ENCODE peak calls at places on chromosomes 2 and 18, in nine cellular contexts. N is upper lobe of right lung; H is neural progenitor cell; O is H9; Q is neuronal stem cell; T is body of pancreas; E is AG04450; W is CD8-positive, alpha-beta memory T cell; Y is tibial nerve. U is an unnamed sample. For H3K27me3, the result is how much of the 10 kb centered on the place peaks cover.

GRCh38 chr18:79062806-79063205 is 6.4 kb upstream of the ATP9B start:
- DNase-seq in N (no peak), H (no peak), O (no peak), Q (no peak), T (no peak), E (no peak), W (no peak), Y (no peak), U (no peak)

GRCh38 chr2:226726546-226726945 is 73.1 kb downstream of the IRS1 start:
- DNase-seq in N (no peak), H (no peak), O (no peak), Q (no peak), T (no peak), E (no peak), W (no peak), Y (no peak), U (no peak)

GRCh38 chr2:26072925-26073768 is 39.3 kb downstream of the RAB10 start:
- DNase-seq in N (no peak), H (peak), O (no peak), Q (no peak), T (no peak), E (no peak), W (no peak), Y (no peak), U (no peak)

GRCh38 chr2:227414846-227415245 is 27.1 kb upstream of the SCYGR1 start:
- DNase-seq in N (no peak), H (no peak), O (no peak), Q (no peak), T (no peak), E (no peak), W (no peak), Y (no peak), U (no peak)

GRCh38 chr2:30662268-30663131 is 144.7 kb downstream of the CAPN13 start:
- DNase-seq in N (no peak), H (no peak), O (peak), Q (no peak), T (no peak), E (no peak), W (no peak), Y (no peak), U (no peak)

GRCh38 chr2:237631801-237632585 is 4.6 kb downstream of the LRRFIP1 start:
- DNase-seq in N (peak), H (no peak), O (no peak), Q (no peak), T (no peak), E (no peak), W (no peak), Y (no peak), U (no peak)

GRCh38 chr2:238380785-238381184 is 45.9 kb upstream of the ASB1 start:
- DNase-seq in N (no peak), H (no peak), O (no peak), Q (no peak), T (no peak), E (peak), W (no peak), Y (no peak), U (no peak)

GRCh38 chr2:73284296-73285161 is at the start of gene FBXO41:
- DNase-seq in N (peak), H (peak), O (peak), Q (no peak), T (peak), E (no peak), W (peak), Y (no peak), U (no peak)

GRCh38 chr2:151417650-151418049 is 7.9 kb downstream of the RIF1 start:
- DNase-seq in N (no peak), H (no peak), O (no peak), Q (no peak), T (no peak), E (no peak), W (no peak), Y (no peak), U (no peak)

GRCh38 chr2:121273116-121273515 is 11.9 kb downstream of the TFCP2L1 start:
- DNase-seq in N (no peak), H (no peak), O (no peak), Q (no peak), T (no peak), E (no peak), W (no peak), Y (no peak), U (no peak)

GRCh38 chr2:36438454-36438977 is 82.9 kb downstream of the CRIM1 start:
- DNase-seq in N (no peak), H (no peak), O (no peak), Q (no peak), T (no peak), E (peak), W (no peak), Y (no peak), U (no peak)

GRCh38 chr2:197914778-197915177 is 110.4 kb downstream of the PLCL1 start:
- DNase-seq in N (no peak), H (no peak), O (no peak), Q (no peak), T (no peak), E (no peak), W (no peak), Y (no peak), U (no peak)

GRCh38 chr18:10748641-10749040 is 222.8 kb downstream of the NAPG start:
- DNase-seq in N (no peak), H (no peak), O (no peak), Q (no peak), T (no peak), E (no peak), W (no peak), Y (no peak), U (no peak)

GRCh38 chr2:46493241-46493970 is 14.0 kb downstream of the TMEM247 start:
- DNase-seq in N (no peak), H (no peak), O (no peak), Q (no peak), T (no peak), E (peak), W (no peak), Y (no peak), U (no peak)

GRCh38 chr2:190528521-190529001 is 6.0 kb downstream of the NEMP2 start:
- DNase-seq in N (no peak), H (no peak), O (no peak), Q (no peak), T (no peak), E (peak), W (no peak), Y (no peak), U (no peak)

GRCh38 chr2:150341982-150342680 is 145.3 kb downstream of the RND3 start:
- DNase-seq in N (no peak), H (no peak), O (no peak), Q (no peak), T (no peak), E (no peak), W (no peak), Y (no peak), U (no peak)

GRCh38 chr2:15668611-15669305 is 77.1 kb downstream of the DDX1 start:
- DNase-seq in N (no peak), H (peak), O (no peak), Q (no peak), T (no peak), E (peak), W (no peak), Y (no peak), U (no peak)

GRCh38 chr18:10912790-10913560 is 236.4 kb downstream of the PIEZO2 start:
- DNase-seq in N (no peak), H (no peak), O (no peak), Q (no peak), T (no peak), E (no peak), W (no peak), Y (no peak), U (no peak)

GRCh38 chr2:145157626-145158025 is 637.7 kb upstream of the ZEB2 start:
- DNase-seq in N (no peak), H (no peak), O (no peak), Q (no peak), T (no peak), E (peak), W (no peak), Y (no peak), U (no peak)

GRCh38 chr2:212520340-212520739 is 18.3 kb downstream of the ERBB4 start:
- DNase-seq in N (no peak), H (peak), O (no peak), Q (no peak), T (no peak), E (no peak), W (no peak), Y (no peak), U (no peak)

GRCh38 chr18:26405190-26405781 is 143.1 kb downstream of the KCTD1 start:
- DNase-seq in N (no peak), H (peak), O (peak), Q (no peak), T (peak), E (no peak), W (no peak), Y (no peak), U (no peak)

GRCh38 chr2:74162951-74163350 is 15.2 kb upstream of the BOLA3 start:
- DNase-seq in N (no peak), H (no peak), O (no peak), Q (no peak), T (no peak), E (no peak), W (no peak), Y (no peak), U (no peak)

GRCh38 chr2:13015941-13016340 is 299.2 kb downstream of the TRIB2 start:
- DNase-seq in N (no peak), H (peak), O (no peak), Q (peak), T (no peak), E (no peak), W (no peak), Y (no peak), U (no peak)

GRCh38 chr2:74902281-74902860 is 56.1 kb upstream of the POLE4 start:
- DNase-seq in N (no peak), H (peak), O (no peak), Q (no peak), T (no peak), E (no peak), W (no peak), Y (no peak), U (no peak)

GRCh38 chr2:101151141-101151858 is at the start of gene TBC1D8:
- DNase-seq in N (peak), H (peak), O (peak), Q (peak), T (peak), E (peak), W (peak), Y (peak), U (no peak)

GRCh38 chr2:39158351-39158750 is 37.5 kb upstream of the SOS1 start:
- DNase-seq in N (no peak), H (no peak), O (no peak), Q (no peak), T (no peak), E (no peak), W (no peak), Y (no peak), U (no peak)

GRCh38 chr2:234025475-234025874 is 25.0 kb upstream of the SPP2 start:
- DNase-seq in N (no peak), H (no peak), O (no peak), Q (no peak), T (no peak), E (no peak), W (no peak), Y (no peak), U (no peak)

GRCh38 chr2:35790292-35790691 is 565.3 kb upstream of the CRIM1 start:
- DNase-seq in N (no peak), H (no peak), O (no peak), Q (no peak), T (no peak), E (no peak), W (no peak), Y (no peak), U (no peak)

GRCh38 chr18:49189772-49190171 is 239.0 kb upstream of the SMAD7 start:
- DNase-seq in N (no peak), H (no peak), O (no peak), Q (no peak), T (no peak), E (no peak), W (no peak), Y (no peak), U (no peak)

GRCh38 chr2:197286805-197287595 is 23.6 kb downstream of the ANKRD44 start:
- DNase-seq in N (no peak), H (no peak), O (no peak), Q (no peak), T (peak), E (peak), W (peak), Y (peak), U (no peak)

GRCh38 chr2:182365855-182366254 is 61.0 kb downstream of the PDE1A start:
- DNase-seq in N (no peak), H (no peak), O (no peak), Q (no peak), T (no peak), E (no peak), W (no peak), Y (no peak), U (no peak)

GRCh38 chr18:70047931-70048603 is 100.4 kb upstream of the CD226 start:
- DNase-seq in N (no peak), H (no peak), O (no peak), Q (no peak), T (no peak), E (no peak), W (no peak), Y (no peak), U (no peak)

DNA sequence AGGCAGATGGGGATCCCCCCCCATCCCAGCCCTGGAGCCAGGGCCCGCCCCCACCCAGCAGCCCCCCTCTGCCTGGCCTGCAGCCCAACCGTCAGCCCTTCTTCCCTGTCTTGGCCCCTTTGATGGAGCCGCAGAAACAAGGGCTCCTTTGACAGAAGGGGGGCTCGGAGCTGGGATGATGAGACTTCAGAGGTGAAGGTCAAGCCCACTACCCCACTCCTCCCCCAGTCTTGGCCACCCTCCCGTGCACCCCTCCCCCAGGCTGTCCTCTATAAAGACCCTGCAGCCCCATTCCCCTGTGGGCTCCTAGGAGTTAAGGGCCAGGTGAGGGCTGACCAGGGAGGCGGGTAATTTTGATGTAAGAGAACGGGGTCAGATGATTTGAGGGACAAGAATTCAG is at the start of gene PRSS56:
- DNase-seq in N (no peak), H (no peak), O (no peak), Q (no peak), T (no peak), E (no peak), W (no peak), Y (no peak), U (no peak)
- H3K27me3 ChIP-seq in N (half or more), H (half or more), O (under half), Q (under half), T (under half), E (half or more), W (under half), Y (half or more), U (under half)

GRCh38 chr2:44933434-44933951 is 8.0 kb upstream of the SIX3 start:
- DNase-seq in N (no peak), H (peak), O (no peak), Q (no peak), T (no peak), E (no peak), W (no peak), Y (no peak), U (no peak)

GRCh38 chr2:44932564-44933392 is 8.7 kb upstream of the SIX3 start:
- DNase-seq in N (no peak), H (peak), O (peak), Q (no peak), T (no peak), E (no peak), W (no peak), Y (no peak), U (no peak)

GRCh38 chr2:44931177-44931795 is 10.2 kb upstream of the SIX3 start:
- DNase-seq in N (no peak), H (peak), O (peak), Q (no peak), T (no peak), E (no peak), W (no peak), Y (no peak), U (no peak)

GRCh38 chr2:44930274-44930826 is 11.2 kb upstream of the SIX3 start:
- DNase-seq in N (no peak), H (peak), O (peak), Q (no peak), T (no peak), E (no peak), W (no peak), Y (no peak), U (no peak)

DNA sequence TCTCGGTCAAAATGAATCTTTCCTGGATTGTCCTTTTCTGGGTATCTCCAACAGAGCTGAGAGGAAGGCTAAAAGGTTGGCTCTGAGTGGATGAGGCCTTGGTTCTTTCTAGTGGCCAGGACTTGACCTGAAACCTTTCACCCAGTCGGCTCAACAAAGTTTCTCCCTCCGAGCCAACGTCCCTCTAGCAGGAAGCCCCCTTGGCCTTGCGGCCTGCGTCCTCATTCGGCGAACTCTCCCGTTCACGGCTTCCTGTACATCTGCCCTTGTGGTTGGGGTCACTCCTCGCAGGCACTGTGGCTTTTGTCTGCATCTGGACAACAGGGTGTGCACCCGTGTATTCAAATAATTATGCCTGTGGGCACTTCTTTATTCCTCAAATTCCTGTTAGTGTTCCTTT is 9.4 kb upstream of the SIX3 start:
- DNase-seq in N (no peak), H (peak), O (peak), Q (no peak), T (no peak), E (no peak), W (no peak), Y (no peak), U (no peak)
- H3K27me3 ChIP-seq in N (half or more), H (half or more), O (half or more), Q (under half), T (under half), E (half or more), W (under half), Y (half or more), U (half or more)

DNA sequence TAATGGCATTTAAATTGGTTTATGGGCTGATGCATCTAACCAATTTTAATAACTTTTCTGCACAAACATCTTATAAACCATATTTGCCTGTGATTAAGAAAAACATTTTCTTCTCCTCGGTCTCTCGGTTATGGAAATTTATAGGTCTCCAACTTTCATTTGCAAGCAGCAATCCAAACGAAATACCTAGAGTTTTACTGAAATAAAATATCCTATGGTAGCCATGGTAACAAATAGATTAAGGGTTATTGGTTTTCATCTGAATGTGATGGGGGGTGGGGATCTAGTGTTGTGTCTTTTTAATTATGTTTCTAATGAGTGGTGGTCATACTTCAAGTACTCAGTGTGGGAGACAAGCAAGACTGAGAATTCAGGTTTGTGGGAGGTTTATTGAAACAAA is 2.9 kb downstream of the KLHL29 start:
- DNase-seq in N (no peak), H (no peak), O (no peak), Q (no peak), T (no peak), E (no peak), W (no peak), Y (no peak), U (no peak)
- H3K27me3 ChIP-seq in N (under half), H (half or more), O (under half), Q (under half), T (under half), E (under half), W (under half), Y (under half), U (under half)

GRCh38 chr2:118835739-118836410 is 11.6 kb downstream of the EN1 start:
- DNase-seq in N (no peak), H (peak), O (peak), Q (peak), T (no peak), E (no peak), W (no peak), Y (no peak), U (no peak)
- H3K27me3 ChIP-seq in N (half or more), H (half or more), O (half or more), Q (half or more), T (under half), E (half or more), W (under half), Y (half or more), U (half or more)

GRCh38 chr2:199775297-199775696 is 75.7 kb downstream of the FTCDNL1 start:
- DNase-seq in N (no peak), H (no peak), O (no peak), Q (no peak), T (no peak), E (no peak), W (no peak), Y (no peak), U (no peak)

GRCh38 chr2:199777315-199777714 is 73.7 kb downstream of the FTCDNL1 start:
- DNase-seq in N (no peak), H (no peak), O (no peak), Q (no peak), T (no peak), E (no peak), W (no peak), Y (no peak), U (no peak)

GRCh38 chr2:199772693-199772976 is 78.4 kb downstream of the FTCDNL1 start:
- DNase-seq in N (no peak), H (no peak), O (no peak), Q (no peak), T (no peak), E (no peak), W (no peak), Y (no peak), U (no peak)

DNA sequence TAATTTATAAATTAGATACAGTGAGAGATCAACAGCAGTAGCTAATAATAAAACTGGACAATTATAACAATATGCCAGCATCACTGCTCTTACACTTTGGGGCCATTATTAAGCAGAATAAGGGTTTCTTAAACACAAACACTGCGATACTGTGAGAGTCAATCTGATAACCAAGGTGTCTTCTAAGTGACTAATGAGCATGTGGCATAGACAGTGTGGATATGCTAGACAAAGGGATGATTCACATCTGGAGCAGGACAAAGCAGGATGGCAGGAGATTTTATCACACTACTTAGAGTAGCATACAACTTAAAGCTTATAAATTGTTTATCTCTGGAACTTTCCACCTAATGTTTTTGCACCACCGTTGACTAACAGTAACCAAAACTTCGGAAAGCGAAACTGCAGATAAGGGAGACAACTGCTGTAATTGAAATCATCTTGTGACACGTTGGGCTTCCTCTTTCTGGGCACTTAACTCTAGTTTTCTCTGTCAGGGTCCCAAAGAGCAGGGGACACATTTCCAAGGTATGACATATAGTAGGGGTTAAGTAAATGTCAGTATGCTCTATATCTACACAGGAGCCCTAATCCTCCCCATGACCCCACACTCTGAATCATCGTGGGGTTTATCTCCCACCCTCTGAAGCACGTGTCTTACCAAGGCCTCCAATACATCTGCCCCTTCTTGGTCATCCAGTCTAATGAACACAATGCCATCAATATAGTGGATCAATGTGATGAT is 78.9 kb downstream of the FTCDNL1 start:
- DNase-seq in N (no peak), H (no peak), O (no peak), Q (no peak), T (no peak), E (no peak), W (no peak), Y (no peak), U (no peak)
- H3K27me3 ChIP-seq in N (under half), H (under half), O (under half), Q (under half), T (under half), E (under half), W (under half), Y (under half), U (under half)

DNA sequence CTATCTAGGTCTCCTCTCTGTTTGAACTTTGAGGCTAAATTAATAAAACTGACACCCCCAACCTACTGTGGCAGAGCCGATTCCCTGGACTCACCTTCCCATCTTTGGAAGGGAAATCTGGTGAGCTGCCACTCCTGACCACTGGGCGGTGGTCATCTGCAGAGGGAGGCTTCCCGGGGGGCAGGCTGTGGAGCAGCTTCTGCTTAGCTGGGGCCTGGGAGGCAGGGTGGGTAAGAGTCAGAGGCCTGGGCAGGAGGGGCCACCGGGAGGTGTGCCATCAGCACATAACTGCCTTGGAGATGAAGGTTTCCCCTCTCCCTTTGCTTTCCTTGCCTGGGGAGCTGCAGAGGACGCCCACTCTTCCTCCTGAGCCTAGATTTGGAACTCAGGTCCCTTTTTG is 2.3 kb upstream of the NPPC start:
- DNase-seq in N (peak), H (peak), O (no peak), Q (no peak), T (no peak), E (no peak), W (no peak), Y (no peak), U (no peak)
- H3K27me3 ChIP-seq in N (half or more), H (half or more), O (under half), Q (half or more), T (under half), E (half or more), W (under half), Y (half or more), U (under half)

U was measured in iPS DF 6.9.